ENCODE peak calls at places on chromosomes 3 and 15, in ten cellular contexts. R is left colon; D is A549; S is lower leg skin; Y is NCI-H345; H is naive thymus-derived CD4-positive, alpha-beta T cell; Z is heart right ventricle; T is foreskin fibroblast; U is spleen; C is ecto neural progenitor cell. W is an unnamed sample.

GRCh38 chr15:55916666-55917409 is 76.6 kb downstream of the NEDD4 start:
- DNase-seq in U (no peak), R (no peak), C (no peak), D (peak), S (no peak), H (no peak), Z (no peak), Y (no peak), T (peak), W (peak)

GRCh38 chr3:14428087-14429067 is 26.0 kb downstream of the SLC6A6 start:
- DNase-seq in Y (no peak), T (peak), C (no peak), D (no peak), R (no peak), S (no peak), H (no peak), U (no peak), Z (no peak), W (no peak)

GRCh38 chr3:197598404-197598980 is 42.7 kb upstream of the BDH1 start:
- DNase-seq in R (no peak), Y (no peak), D (no peak), T (no peak), C (no peak), U (no peak), Z (no peak), S (peak), H (no peak), W (no peak)

GRCh38 chr3:181700168-181701087 is 11.3 kb upstream of the SOX2 start:
- DNase-seq in C (peak), Z (peak), H (no peak), U (no peak), T (peak), D (peak), Y (peak), R (no peak), S (no peak), W (peak)

GRCh38 chr3:2377281-2377680 is 278.6 kb downstream of the CNTN4 start:
- DNase-seq in H (no peak), D (no peak), Z (no peak), C (no peak), R (no peak), S (no peak), U (no peak), Y (no peak), T (no peak), W (no peak)

GRCh38 chr3:178494376-178494775 is 41.9 kb upstream of the KCNMB2 start:
- DNase-seq in H (no peak), Z (no peak), U (no peak), T (no peak), C (no peak), S (no peak), R (no peak), Y (no peak), D (no peak), W (no peak)

GRCh38 chr15:90816401-90817116 is 51.8 kb upstream of the FURIN start:
- DNase-seq in R (no peak), H (peak), U (no peak), D (no peak), S (peak), T (no peak), C (no peak), Y (no peak), Z (no peak), W (no peak)

GRCh38 chr3:87260270-87260669 is 16.1 kb downstream of the POU1F1 start:
- DNase-seq in D (peak), C (no peak), Z (no peak), R (no peak), Y (peak), S (no peak), H (no peak), T (peak), U (no peak), W (no peak)

GRCh38 chr15:45495588-45495987 is 27.0 kb downstream of the SLC30A4 start:
- DNase-seq in U (no peak), Z (no peak), R (no peak), T (no peak), D (no peak), H (no peak), C (no peak), Y (no peak), S (no peak), W (no peak)

GRCh38 chr15:33278816-33279612 is 31.8 kb upstream of the RYR3 start:
- DNase-seq in U (no peak), R (no peak), Y (no peak), Z (no peak), S (no peak), H (no peak), T (peak), C (no peak), D (peak), W (peak)

GRCh38 chr3:43161684-43162512 is 56.0 kb upstream of the POMGNT2 start:
- DNase-seq in Y (no peak), Z (no peak), D (peak), H (no peak), U (no peak), C (no peak), S (no peak), R (no peak), T (peak), W (no peak)

GRCh38 chr3:43087249-43087776 is 18.6 kb downstream of the POMGNT2 start:
- DNase-seq in S (no peak), H (no peak), Y (no peak), D (no peak), C (no peak), Z (no peak), T (peak), U (no peak), R (no peak), W (no peak)

GRCh38 chr3:115190747-115191146 is 43.7 kb upstream of the ZBTB20 start:
- DNase-seq in S (no peak), Z (no peak), R (no peak), U (no peak), D (no peak), Y (no peak), H (no peak), T (no peak), C (no peak), W (no peak)

GRCh38 chr15:68154923-68155559 is 50.1 kb downstream of the CALML4 start:
- DNase-seq in D (peak), Y (peak), C (no peak), U (no peak), S (no peak), H (no peak), R (no peak), Z (no peak), T (peak), W (no peak)

GRCh38 chr3:155737844-155738460 is 6.9 kb downstream of the PLCH1 start:
- DNase-seq in U (no peak), Z (no peak), Y (no peak), D (peak), C (no peak), T (peak), R (peak), S (no peak), H (no peak), W (no peak)

GRCh38 chr3:27289769-27290413 is 79.3 kb downstream of the NEK10 start:
- DNase-seq in H (no peak), C (no peak), D (no peak), Z (no peak), S (no peak), U (no peak), R (no peak), T (peak), Y (no peak), W (no peak)

GRCh38 chr3:29697989-29698388 is 417.1 kb downstream of the RBMS3 start:
- DNase-seq in T (peak), C (no peak), S (no peak), U (no peak), Y (no peak), R (no peak), Z (no peak), H (no peak), D (no peak), W (no peak)

GRCh38 chr15:68335251-68335650 is 57.7 kb downstream of the FEM1B start:
- DNase-seq in C (no peak), Z (no peak), U (peak), T (no peak), R (no peak), S (no peak), D (peak), H (no peak), Y (peak), W (no peak)

W was measured in foreskin keratinocyte.